ENCODE peak calls at places on chromosomes 4 and X, in four cellular contexts. N is GM12878, G is K562, S is H1. P is an unnamed sample.

GRCh38 chr4:154081391-154081790 is 292.5 kb upstream of the SFRP2 start:
- DNase-seq in N (no peak), G (no peak), S (no peak), P (no peak)

GRCh38 chrX:45781901-45782553 is 581.4 kb upstream of the DIPK2B start:
- DNase-seq in N (no peak), G (no peak), S (no peak), P (peak)

GRCh38 chr4:16083217-16084191 is at the start of gene PROM1:
- DNase-seq in N (no peak), G (no peak), S (no peak), P (peak)

GRCh38 chr4:102355748-102356147 is 10.5 kb upstream of the SLC39A8 start:
- DNase-seq in N (no peak), G (no peak), S (no peak), P (no peak)

GRCh38 chr4:8513931-8514330 is 66.3 kb upstream of the GPR78 start:
- DNase-seq in N (no peak), G (no peak), S (no peak), P (no peak)

GRCh38 chrX:39753296-39753996 is 344.3 kb downstream of the BCOR start:
- DNase-seq in N (no peak), G (peak), S (no peak), P (no peak)

GRCh38 chr4:113059783-113060182 is 10.3 kb downstream of the ANK2 start:
- DNase-seq in N (no peak), G (no peak), S (no peak), P (no peak)

GRCh38 chr4:128600996-128601857 is 208.3 kb upstream of the JADE1 start:
- DNase-seq in N (no peak), G (peak), S (peak), P (peak)

DNA sequence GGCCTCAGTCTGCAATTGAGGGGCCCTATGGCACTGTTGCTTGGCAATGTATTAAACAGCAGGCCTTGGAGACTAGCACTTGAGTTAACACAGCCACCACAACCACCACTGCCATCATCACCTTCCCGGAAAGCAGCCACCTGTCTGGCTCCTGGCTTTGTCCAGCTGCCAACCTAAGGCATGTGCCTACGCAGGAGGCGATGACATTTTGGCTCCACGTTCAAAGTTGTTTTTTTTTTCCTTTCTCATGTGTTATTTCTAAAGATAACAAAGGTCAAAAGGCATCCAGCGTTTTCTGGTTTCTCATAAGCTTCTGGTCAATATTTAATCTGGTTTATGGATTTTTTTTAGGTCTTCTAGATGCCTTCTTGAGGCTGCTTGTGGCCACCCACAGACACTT is 7.5 kb downstream of the CLDN2 start:
- DNase-seq in N (no peak), G (no peak), S (no peak), P (peak)
- TF ChIP-seq BRCA1 in N (no peak), G (no peak), S (no peak), P (no peak)

GRCh38 chr4:135274461-135274860 is 1072.9 kb upstream of the PABPC4L start:
- DNase-seq in N (no peak), G (no peak), S (no peak), P (no peak)

GRCh38 chr4:135283934-135284333 is 1082.3 kb upstream of the PABPC4L start:
- DNase-seq in N (no peak), G (no peak), S (no peak), P (no peak)

GRCh38 chr4:135281230-135281629 is 1079.6 kb upstream of the PABPC4L start:
- DNase-seq in N (no peak), G (no peak), S (no peak), P (no peak)

GRCh38 chr4:135277116-135277979 is 1075.8 kb upstream of the PABPC4L start:
- DNase-seq in N (no peak), G (no peak), S (no peak), P (no peak)

DNA sequence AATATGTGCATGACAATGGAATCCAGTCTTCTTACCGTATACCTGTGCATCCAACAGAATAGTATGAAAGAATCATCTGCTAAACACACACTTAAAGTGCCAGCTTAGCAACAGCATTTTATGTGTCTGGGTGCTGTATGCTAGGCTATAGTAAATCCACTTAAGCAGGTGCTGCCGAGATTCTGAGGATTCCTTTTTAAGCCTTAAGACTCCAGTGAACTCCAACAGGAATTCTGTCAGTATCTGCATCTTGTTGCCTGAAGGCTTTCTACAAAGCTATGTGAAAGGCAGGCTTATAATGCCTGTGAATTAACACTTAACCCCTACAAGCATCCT is 1076.4 kb upstream of the PABPC4L start:
- DNase-seq in N (no peak), G (no peak), S (no peak), P (no peak)
- TF ChIP-seq BRCA1 in N (no peak), G (no peak), S (no peak), P (no peak)

GRCh38 chr4:183099537-183100297 is 660 bp downstream of the WWC2 start:
- DNase-seq in N (no peak), G (peak), S (no peak), P (peak)

GRCh38 chr4:183098080-183098722 is 856 bp upstream of the WWC2 start:
- DNase-seq in N (no peak), G (peak), S (no peak), P (peak)

GRCh38 chr4:183098723-183099536 is at the start of gene WWC2:
- DNase-seq in N (no peak), G (peak), S (peak), P (peak)

GRCh38 chr4:183096276-183096965 is 2.6 kb upstream of the WWC2 start:
- DNase-seq in N (no peak), G (no peak), S (no peak), P (no peak)

GRCh38 chr4:183097251-183098079 is 1.6 kb upstream of the WWC2 start:
- DNase-seq in N (no peak), G (no peak), S (no peak), P (no peak)
- TF ChIP-seq BRCA1 in N (no peak), G (no peak), S (no peak), P (no peak)

GRCh38 chr4:97984545-97985131 is 158.6 kb downstream of the STPG2 start:
- DNase-seq in N (no peak), G (no peak), S (no peak), P (no peak)
- TF ChIP-seq BRCA1 in N (no peak), G (no peak), S (no peak), P (no peak)

GRCh38 chr4:124177647-124178425 is 534.7 kb downstream of the ANKRD50 start:
- DNase-seq in N (no peak), G (no peak), S (no peak), P (no peak)
- TF ChIP-seq BRCA1 in N (no peak), G (no peak), S (no peak), P (no peak)

GRCh38 chrX:154654925-154655324 is 1.5 kb upstream of the CTAG2 start:
- DNase-seq in N (no peak), G (no peak), S (no peak), P (no peak)

GRCh38 chrX:154653048-154653401 is 354 bp downstream of the CTAG2 start:
- DNase-seq in N (no peak), G (no peak), S (no peak), P (no peak)

GRCh38 chrX:154655346-154655745 is 2.0 kb upstream of the CTAG2 start:
- DNase-seq in N (no peak), G (no peak), S (no peak), P (no peak)

GRCh38 chrX:154655786-154656185 is 2.4 kb upstream of the CTAG2 start:
- DNase-seq in N (no peak), G (no peak), S (no peak), P (no peak)

DNA sequence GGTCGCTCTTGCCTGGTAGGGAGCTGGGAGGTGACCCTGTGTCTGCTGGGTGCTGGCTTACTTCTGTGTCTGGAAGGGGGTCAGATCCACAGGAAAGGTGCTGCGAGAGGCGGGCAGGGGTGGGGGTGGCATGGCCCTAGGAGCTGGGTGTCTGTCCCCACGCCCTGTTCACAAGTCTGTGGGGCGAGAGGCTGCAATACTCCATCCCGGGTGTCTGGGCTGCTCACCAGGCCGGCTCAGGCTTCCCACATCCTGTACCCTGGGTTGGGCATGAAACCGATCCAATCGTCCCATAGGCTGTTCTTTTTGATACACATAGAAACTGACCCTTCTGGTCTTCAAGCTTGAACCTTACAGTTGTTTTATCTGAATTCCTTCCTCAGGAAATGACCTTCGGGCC is 993 bp upstream of the CTAG2 start:
- DNase-seq in N (no peak), G (no peak), S (no peak), P (no peak)
- TF ChIP-seq BRCA1 in N (no peak), G (no peak), S (no peak), P (no peak)